ENCODE peak calls at places on chromosome 7, in eight cellular contexts. W is ascending aorta, B is BE2C, E is adrenal gland, J is heart right ventricle, I is WERI-Rb-1, T is tibial nerve, L is HL-60. V is an unnamed sample.
A peak's percentile ranks its signal among the peaks of the same experiment; 100 is the strongest.

GRCh38 chr7:131400833-131401593 is 73.3 kb downstream of the MKLN1 start:
- DNase-seq in W (no peak), E (no peak), J (no peak), B (no peak), L (no peak), T (no peak), I (no peak), V (no peak)

GRCh38 chr7:151742713-151743480 is 134.0 kb downstream of the PRKAG2 start:
- DNase-seq in J (peak; percentile 64), L (no peak), B (no peak), I (no peak), T (no peak), E (no peak), W (no peak), V (no peak)

GRCh38 chr7:138979988-138980574 is 1.1 kb downstream of the KIAA1549 start:
- DNase-seq in E (no peak), J (no peak), I (no peak), W (no peak), T (no peak), B (peak; percentile 23), L (no peak), V (no peak)

GRCh38 chr7:57775396-57776088 is 325.6 kb downstream of the ZNF716 start:
- DNase-seq in J (no peak), W (no peak), L (no peak), T (no peak), I (no peak), E (no peak), B (no peak), V (no peak)

GRCh38 chr7:130433336-130433735 is 7.5 kb downstream of the CEP41 start:
- DNase-seq in E (no peak), W (no peak), L (no peak), I (no peak), J (no peak), B (no peak), T (no peak), V (no peak)

GRCh38 chr7:152443586-152443985 is 7.8 kb upstream of the KMT2C start:
- DNase-seq in T (no peak), B (no peak), E (no peak), I (no peak), L (no peak), W (no peak), J (no peak), V (no peak)

GRCh38 chr7:77315102-77315501 is 101.0 kb downstream of the GSAP start:
- DNase-seq in E (no peak), L (no peak), W (no peak), J (no peak), T (no peak), B (no peak), I (no peak), V (no peak)

GRCh38 chr7:105470090-105470489 is 52.0 kb downstream of the PUS7 start:
- DNase-seq in L (no peak), I (no peak), E (no peak), B (no peak), T (no peak), W (no peak), J (no peak), V (no peak)

GRCh38 chr7:122674502-122674901 is 24.4 kb downstream of the RNF133 start:
- DNase-seq in E (peak; percentile 45), B (no peak), L (no peak), I (no peak), T (peak; percentile 41), W (no peak), J (no peak), V (no peak)

GRCh38 chr7:36653011-36653670 is 71.2 kb downstream of the AOAH start:
- DNase-seq in J (no peak), B (no peak), W (no peak), I (no peak), T (no peak), L (no peak), E (no peak), V (no peak)

GRCh38 chr7:70659263-70659662 is 472.7 kb upstream of the GALNT17 start:
- DNase-seq in J (no peak), E (no peak), T (no peak), L (no peak), B (no peak), I (no peak), W (no peak), V (no peak)

GRCh38 chr7:75055830-75056431 is 17.7 kb downstream of the RCC1L start:
- DNase-seq in W (peak; percentile 77), J (no peak), B (no peak), L (no peak), T (no peak), E (peak; percentile 31), I (no peak), V (peak; percentile 47)

GRCh38 chr7:157336383-157337315 is at the start of gene DNAJB6:
- DNase-seq in L (peak; percentile 90), W (peak; percentile 96), T (peak; percentile 90), I (peak; percentile 90), J (peak; percentile 95), B (peak; percentile 95), E (peak; percentile 91), V (peak; percentile 58)

GRCh38 chr7:150801946-150802771 is 1.6 kb downstream of the TMEM176A start:
- DNase-seq in I (peak; percentile 88), L (no peak), E (no peak), W (no peak), T (no peak), B (no peak), J (no peak), V (no peak)

DNA sequence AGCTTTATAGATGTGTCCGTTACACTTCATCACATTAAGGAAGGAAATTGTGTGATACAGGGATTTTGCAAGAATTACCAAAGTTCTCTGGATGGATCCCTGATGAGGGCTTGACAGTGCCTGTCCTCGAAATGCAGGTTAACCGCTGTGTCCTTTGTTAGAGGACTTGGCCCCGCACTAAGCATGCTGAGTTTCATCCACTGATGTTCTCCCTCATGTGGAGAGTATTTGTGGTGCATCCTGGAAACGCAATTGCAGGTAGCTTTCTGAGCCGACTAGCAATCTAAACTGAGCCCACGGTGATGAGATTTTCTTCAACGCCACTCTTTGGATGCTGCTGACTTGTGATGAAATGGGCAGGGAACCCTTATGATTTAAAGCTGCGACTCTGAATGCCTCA is 71.9 kb upstream of the STK17A start:
- DNase-seq in W (no peak), I (no peak), J (no peak), L (peak; percentile 29), T (no peak), B (no peak), E (no peak), V (no peak)
- H3K27me3 ChIP-seq in W (no peaks in the 10 kb centered on the region), I (no peaks in the 10 kb centered on the region), J (peaks cover 10% of the 10 kb centered on the region), L (no peaks in the 10 kb centered on the region), T (no peaks in the 10 kb centered on the region), B (no peaks in the 10 kb centered on the region), E (peaks cover 3% of the 10 kb centered on the region), V (peaks cover 1% of the 10 kb centered on the region)

DNA sequence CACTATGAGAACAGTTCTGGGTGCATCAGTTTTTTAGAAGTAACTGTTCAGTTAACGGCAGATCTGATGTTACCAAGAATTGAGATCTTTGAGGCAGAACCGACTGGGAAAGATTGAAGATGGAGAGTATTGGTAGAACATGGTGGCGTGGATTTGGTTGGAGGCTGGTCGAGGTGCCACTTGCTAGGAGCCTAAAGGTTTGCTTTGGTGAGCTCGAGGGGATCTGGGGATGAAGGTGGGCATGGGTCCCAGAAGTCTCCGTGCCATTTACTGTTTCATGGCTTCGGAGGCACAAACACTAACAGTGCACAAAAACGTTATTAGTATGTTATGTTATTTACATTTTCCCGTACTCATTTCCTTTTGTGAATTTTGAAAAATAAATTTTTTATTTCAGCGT is 81.4 kb downstream of the ADCY1 start:
- DNase-seq in J (no peak), E (no peak), T (no peak), I (no peak), B (no peak), L (no peak), W (no peak), V (no peak)
- TF ChIP-seq CTCF in J (no peak), E (no peak), T (no peak), I (no peak), B (no peak), L (no peak), W (no peak), V (no peak)

GRCh38 chr7:27176343-27176731 is 2.2 kb upstream of the HOXA10 start:
- DNase-seq in T (no peak), L (no peak), W (peak; percentile 46), B (no peak), E (no peak), I (peak; percentile 3), J (no peak), V (no peak)

GRCh38 chr7:27176962-27177794 is 3.1 kb upstream of the HOXA10 start:
- DNase-seq in W (peak; percentile 52), I (peak; percentile 1), B (no peak), E (no peak), T (no peak), L (no peak), J (no peak), V (no peak)

GRCh38 chr7:27178366-27178765 is 4.2 kb upstream of the HOXA10 start:
- DNase-seq in W (no peak), I (peak; percentile 2), E (no peak), L (no peak), B (no peak), T (no peak), J (no peak), V (no peak)

GRCh38 chr7:27179030-27179429 is 4.9 kb upstream of the HOXA10 start:
- DNase-seq in W (no peak), J (no peak), T (no peak), L (no peak), B (no peak), I (peak; percentile 1), E (no peak), V (no peak)

GRCh38 chr7:27177795-27178320 is 3.7 kb upstream of the HOXA10 start:
- DNase-seq in J (no peak), T (no peak), E (no peak), W (peak; percentile 37), L (no peak), I (peak; percentile 10), B (no peak), V (no peak)
- H3K27me3 ChIP-seq in J (peaks cover 100% of the 10 kb centered on the region), T (no peaks in the 10 kb centered on the region), E (peaks cover 71% of the 10 kb centered on the region), W (peaks cover 30% of the 10 kb centered on the region), L (peaks cover 43% of the 10 kb centered on the region), I (peaks cover 70% of the 10 kb centered on the region), B (peaks cover 98% of the 10 kb centered on the region), V (no peaks in the 10 kb centered on the region)

GRCh38 chr7:30511973-30512662 is 7.5 kb upstream of the GGCT start:
- DNase-seq in W (no peak), T (no peak), B (no peak), I (no peak), E (no peak), L (no peak), J (no peak), V (no peak)
- TF ChIP-seq CTCF in W (no peak), T (no peak), B (peak; percentile 10), I (no peak), E (no peak), L (no peak), J (no peak), V (no peak)